ENCODE peak calls at places on chromosome 4, in nine cellular contexts. C, H, F, Z, X, M, B, P and R are unnamed samples.

GRCh38 chr4:99998062-99998880 is 48.2 kb upstream of the H2AZ1 start:
- DNase-seq in C (peak; percentile 43), H (peak; percentile 9), F (no peak), Z (peak; percentile 3), X (no peak), M (no peak), B (peak; percentile 37), P (no peak), R (no peak)

GRCh38 chr4:48949518-48950207 is 36.4 kb upstream of the CWH43 start:
- DNase-seq in C (peak; percentile 3), H (no peak), F (no peak), Z (no peak), X (no peak), M (no peak), B (no peak), P (no peak), R (no peak)

GRCh38 chr4:168577624-168578023 is 80.8 kb downstream of the PALLD start:
- DNase-seq in C (no peak), H (no peak), F (no peak), Z (no peak), X (no peak), M (no peak), B (no peak), P (no peak), R (no peak)

GRCh38 chr4:154314248-154314647 is 177.4 kb downstream of the DCHS2 start:
- DNase-seq in C (peak; percentile 16), H (no peak), F (no peak), Z (no peak), X (no peak), M (no peak), B (peak; percentile 5), P (no peak), R (peak; percentile 27)

GRCh38 chr4:41363384-41363981 is 106.8 kb downstream of the UCHL1 start:
- DNase-seq in C (peak; percentile 46), H (no peak), F (no peak), Z (no peak), X (no peak), M (no peak), B (no peak), P (peak; percentile 55), R (no peak)

GRCh38 chr4:3852751-3853150 is 86.6 kb downstream of the ADRA2C start:
- DNase-seq in C (no peak), H (no peak), F (no peak), Z (no peak), X (no peak), M (no peak), B (no peak), P (no peak), R (no peak)

GRCh38 chr4:123259676-123260428 is 136.7 kb upstream of the SPRY1 start:
- DNase-seq in C (no peak), H (no peak), F (no peak), Z (no peak), X (no peak), M (no peak), B (no peak), P (no peak), R (no peak)

GRCh38 chr4:81221303-81222081 is 6.5 kb upstream of the PRKG2 start:
- DNase-seq in C (no peak), H (no peak), F (no peak), Z (no peak), X (no peak), M (no peak), B (no peak), P (peak; percentile 63), R (no peak)

GRCh38 chr4:99324361-99324760 is 3.2 kb upstream of the ADH1B start:
- DNase-seq in C (no peak), H (no peak), F (no peak), Z (no peak), X (no peak), M (no peak), B (no peak), P (no peak), R (no peak)